ENCODE peak calls at places on chromosomes 6 and 20, in nine cellular contexts. C is LHCN-M2; X is EH; S is T-helper 2 cell; K is endodermal cell; F is stimulated activated CD4-positive, alpha-beta T cell treated with anti-CD3 and anti-CD28 coated beads, Interleukin-1b, Interleukin-23, amount 100 ng/mL, for 48 hours; T is HTR-8/SVneo; A is activated naive CD4-positive, alpha-beta T cell treated with anti-CD3 and anti-CD28 coated beads, Interleukin-2, amount 10 ng/mL, durations not matched to agents 7 days and 5 days; Y is HAP-1. D is an unnamed sample.
A peak's percentile ranks its signal among the peaks of the same experiment; 100 is the strongest.

GRCh38 chr6:143673638-143674037 is 4.1 kb upstream of the PHACTR2 start:
- DNase-seq in C (peak; percentile 71), X (peak; percentile 70), S (no peak), K (peak; percentile 79), F (no peak), T (peak; percentile 28), A (no peak), Y (peak; percentile 76), D (no peak)

GRCh38 chr20:38473353-38473795 is 731 bp downstream of the RALGAPB start:
- DNase-seq in C (peak; percentile 25), X (no peak), S (no peak), K (no peak), F (no peak), T (no peak), A (no peak), Y (no peak), D (no peak)

GRCh38 chr20:25067102-25067987 is 9.4 kb upstream of the ACSS1 start:
- DNase-seq in C (no peak), X (no peak), S (no peak), K (no peak), F (no peak), T (no peak), A (no peak), Y (no peak), D (no peak)

GRCh38 chr6:151109361-151109760 is 130.4 kb upstream of the AKAP12 start:
- DNase-seq in C (no peak), X (no peak), S (no peak), K (no peak), F (no peak), T (no peak), A (no peak), Y (no peak), D (no peak)

GRCh38 chr6:106452628-106453027 is 92.1 kb downstream of the CRYBG1 start:
- DNase-seq in C (no peak), X (peak; percentile 4), S (no peak), K (no peak), F (no peak), T (no peak), A (no peak), Y (no peak), D (no peak)

GRCh38 chr6:26330835-26331808 is 33.9 kb upstream of the BTN3A2 start:
- DNase-seq in C (peak; percentile 44), X (peak; percentile 44), S (no peak), K (peak; percentile 86), F (peak; percentile 62), T (no peak), A (peak; percentile 43), Y (peak; percentile 70), D (peak; percentile 7)

GRCh38 chr6:156877126-156877863 is 100.1 kb downstream of the ARID1B start:
- DNase-seq in C (no peak), X (no peak), S (no peak), K (no peak), F (no peak), T (no peak), A (no peak), Y (no peak), D (no peak)

GRCh38 chr20:41619360-41620115 is 1.4 kb upstream of the CHD6 start:
- DNase-seq in C (no peak), X (peak; percentile 68), S (no peak), K (peak; percentile 55), F (no peak), T (no peak), A (no peak), Y (no peak), D (no peak)

GRCh38 chr6:107489636-107490567 is at the start of gene SOBP:
- DNase-seq in C (no peak), X (peak; percentile 23), S (no peak), K (peak; percentile 83), F (no peak), T (peak; percentile 17), A (peak; percentile 47), Y (peak; percentile 85), D (peak; percentile 22)

GRCh38 chr6:22954749-22955385 is 385.5 kb downstream of the HDGFL1 start:
- DNase-seq in C (peak; percentile 1), X (peak; percentile 15), S (no peak), K (no peak), F (no peak), T (no peak), A (no peak), Y (no peak), D (no peak)

GRCh38 chr6:157518399-157519250 is 137.6 kb downstream of the ZDHHC14 start:
- DNase-seq in C (no peak), X (peak; percentile 88), S (no peak), K (peak; percentile 51), F (no peak), T (no peak), A (no peak), Y (no peak), D (no peak)

GRCh38 chr6:124964764-124965105 is 2.5 kb downstream of the RNF217 start:
- DNase-seq in C (no peak), X (peak; percentile 39), S (no peak), K (no peak), F (no peak), T (peak; percentile 23), A (no peak), Y (no peak), D (no peak)

GRCh38 chr20:34675993-34676641 is 775 bp downstream of the PIGU start:
- DNase-seq in C (no peak), X (no peak), S (no peak), K (no peak), F (no peak), T (no peak), A (no peak), Y (no peak), D (no peak)

GRCh38 chr6:73200735-73201134 is 24.6 kb downstream of the KHDC1L start:
- DNase-seq in C (peak; percentile 6), X (peak; percentile 46), S (no peak), K (no peak), F (no peak), T (peak; percentile 39), A (no peak), Y (no peak), D (no peak)

GRCh38 chr6:109901976-109902375 is 76.1 kb upstream of the GPR6 start:
- DNase-seq in C (no peak), X (no peak), S (no peak), K (no peak), F (no peak), T (no peak), A (no peak), Y (no peak), D (no peak)

GRCh38 chr6:154112181-154112809 is 73.3 kb downstream of the OPRM1 start:
- DNase-seq in C (no peak), X (no peak), S (no peak), K (no peak), F (no peak), T (no peak), A (no peak), Y (no peak), D (no peak)

GRCh38 chr20:36303020-36303595 is 3.0 kb upstream of the DLGAP4 start:
- DNase-seq in C (no peak), X (no peak), S (no peak), K (no peak), F (no peak), T (no peak), A (no peak), Y (no peak), D (no peak)

GRCh38 chr6:15351631-15352030 is 105.8 kb downstream of the JARID2 start:
- DNase-seq in C (peak; percentile 63), X (peak; percentile 93), S (no peak), K (no peak), F (no peak), T (no peak), A (no peak), Y (no peak), D (no peak)

GRCh38 chr6:148565931-148566663 is 180.7 kb upstream of the UST start:
- DNase-seq in C (peak; percentile 90), X (peak; percentile 94), S (no peak), K (no peak), F (no peak), T (peak; percentile 27), A (no peak), Y (no peak), D (no peak)

D was measured in effector CD8-positive, alpha-beta T cell.